ENCODE peak calls at places on chromosomes 3 and 15, in five cellular contexts. F, X, J, U and R are unnamed samples. For H3K4me1, the result is how much of the 10 kb centered on the place peaks cover.

GRCh38 chr3:45560270-45561020 is 34.1 kb upstream of the LIMD1 start:
- DNase-seq in F (peak), X (no peak), J (no peak), U (peak), R (peak)

GRCh38 chr3:133283958-133284807 is 115.7 kb upstream of the BFSP2 start:
- DNase-seq in F (no peak), X (no peak), J (no peak), U (no peak), R (no peak)

GRCh38 chr3:16236030-16236639 is 28.6 kb downstream of the DPH3 start:
- DNase-seq in F (no peak), X (no peak), J (no peak), U (no peak), R (no peak)

GRCh38 chr3:157857461-157857860 is 248.8 kb downstream of the SHOX2 start:
- DNase-seq in F (no peak), X (no peak), J (no peak), U (no peak), R (no peak)

GRCh38 chr15:84671211-84671610 is 13.2 kb upstream of the NMB start:
- DNase-seq in F (no peak), X (no peak), J (no peak), U (no peak), R (no peak)

GRCh38 chr3:56042326-56042951 is 425.8 kb downstream of the ERC2 start:
- DNase-seq in F (no peak), X (no peak), J (no peak), U (no peak), R (no peak)

GRCh38 chr3:129662230-129662629 is 55.8 kb upstream of the PLXND1 start:
- DNase-seq in F (no peak), X (no peak), J (no peak), U (no peak), R (no peak)

GRCh38 chr15:30885814-30886213 is 17.9 kb upstream of the FAN1 start:
- DNase-seq in F (no peak), X (no peak), J (no peak), U (no peak), R (no peak)

GRCh38 chr3:125045965-125046364 is 9.8 kb downstream of the HEG1 start:
- DNase-seq in F (no peak), X (no peak), J (no peak), U (no peak), R (no peak)

GRCh38 chr3:68007621-68008226 is 353.3 kb upstream of the SUCLG2 start:
- DNase-seq in F (no peak), X (no peak), J (peak), U (no peak), R (no peak)

GRCh38 chr15:70741107-70741511 is 22.2 kb downstream of the UACA start:
- DNase-seq in F (peak), X (peak), J (no peak), U (peak), R (peak)

GRCh38 chr15:76286231-76286879 is 24.9 kb downstream of the ETFA start:
- DNase-seq in F (no peak), X (no peak), J (no peak), U (no peak), R (no peak)

GRCh38 chr3:187080799-187081450 is 58.4 kb downstream of the RPL39L start:
- DNase-seq in F (no peak), X (no peak), J (no peak), U (no peak), R (no peak)

GRCh38 chr15:92645051-92645631 is 10.4 kb downstream of the FAM174B start:
- DNase-seq in F (no peak), X (no peak), J (no peak), U (no peak), R (no peak)

GRCh38 chr3:15291589-15292541 is 40.5 kb downstream of the SH3BP5 start:
- DNase-seq in F (peak), X (no peak), J (peak), U (no peak), R (no peak)

GRCh38 chr3:127485396-127486170 is 105.0 kb downstream of the TPRA1 start:
- DNase-seq in F (no peak), X (peak), J (no peak), U (no peak), R (peak)

GRCh38 chr15:95119041-95119440 is 887.7 kb downstream of the MCTP2 start:
- DNase-seq in F (no peak), X (no peak), J (no peak), U (no peak), R (no peak)

GRCh38 chr15:48005077-48005476 is 115.7 kb upstream of the SLC24A5 start:
- DNase-seq in F (no peak), X (no peak), J (no peak), U (no peak), R (no peak)

GRCh38 chr3:116966649-116967048 is 257.1 kb downstream of the TUSC7 start:
- DNase-seq in F (no peak), X (no peak), J (no peak), U (no peak), R (no peak)

GRCh38 chr15:45091581-45091980 is 22.4 kb downstream of the DUOX2 start:
- DNase-seq in F (peak), X (no peak), J (no peak), U (peak), R (no peak)

GRCh38 chr15:73326157-73326556 is 42.6 kb downstream of the HCN4 start:
- DNase-seq in F (peak), X (no peak), J (no peak), U (no peak), R (no peak)

DNA sequence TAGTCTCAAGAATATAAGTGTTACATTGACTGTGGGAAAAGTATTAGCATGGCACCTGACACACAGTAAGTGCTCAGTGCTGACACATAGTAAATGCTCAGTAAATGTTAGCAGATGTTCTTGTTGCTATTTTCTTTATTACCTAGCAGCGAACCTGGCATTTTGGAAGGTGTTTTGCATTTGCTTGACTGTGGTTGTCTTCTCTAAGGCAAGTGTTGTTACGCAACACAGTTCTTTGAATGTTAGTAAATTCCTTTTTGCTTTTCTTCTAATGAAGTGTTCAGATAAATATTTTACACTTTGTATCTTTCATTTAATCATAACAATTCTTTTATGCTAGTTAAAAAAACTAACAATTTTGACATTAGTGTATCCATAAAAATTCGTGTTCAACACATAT is 5.2 kb downstream of the MITF start:
- DNase-seq in F (no peak), X (no peak), J (no peak), U (no peak), R (no peak)
- H3K4me1 ChIP-seq in F (half or more), X (under half), J (under half), U (under half), R (under half)

DNA sequence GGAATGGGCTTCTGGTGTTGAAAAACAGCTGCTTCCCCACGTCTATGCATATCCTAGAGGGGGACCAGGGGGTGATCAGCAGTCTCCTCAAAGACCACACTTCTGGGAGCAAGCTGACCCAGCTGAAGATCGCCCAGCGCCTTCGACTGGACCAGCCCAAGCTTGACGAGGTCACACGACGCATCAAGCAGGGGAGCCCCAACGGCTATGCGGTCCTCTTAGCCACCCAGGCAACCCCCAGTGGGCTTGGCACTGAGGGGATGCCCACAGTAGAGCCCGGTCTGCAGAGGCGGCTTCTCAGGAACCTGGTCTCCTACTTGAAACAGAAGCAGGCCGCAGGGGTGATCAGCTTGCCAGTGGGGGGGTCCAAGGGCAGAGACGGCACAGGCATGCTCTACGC is 2.5 kb downstream of the RBM15B start:
- DNase-seq in F (no peak), X (no peak), J (no peak), U (no peak), R (no peak)
- H3K4me3 ChIP-seq in F (no peak), X (no peak), J (no peak), U (no peak), R (no peak)

GRCh38 chr3:151283387-151283786 is 5.0 kb upstream of the P2RY14 start:
- DNase-seq in F (no peak), X (no peak), J (no peak), U (no peak), R (no peak)
- H3K27ac ChIP-seq in F (no peak), X (no peak), J (no peak), U (no peak), R (peak)

GRCh38 chr3:62100233-62100989 is 272.9 kb downstream of the FEZF2 start:
- DNase-seq in F (no peak), X (no peak), J (no peak), U (no peak), R (no peak)
- H3K4me1 ChIP-seq in F (half or more), X (under half), J (under half), U (under half), R (under half)

DNA sequence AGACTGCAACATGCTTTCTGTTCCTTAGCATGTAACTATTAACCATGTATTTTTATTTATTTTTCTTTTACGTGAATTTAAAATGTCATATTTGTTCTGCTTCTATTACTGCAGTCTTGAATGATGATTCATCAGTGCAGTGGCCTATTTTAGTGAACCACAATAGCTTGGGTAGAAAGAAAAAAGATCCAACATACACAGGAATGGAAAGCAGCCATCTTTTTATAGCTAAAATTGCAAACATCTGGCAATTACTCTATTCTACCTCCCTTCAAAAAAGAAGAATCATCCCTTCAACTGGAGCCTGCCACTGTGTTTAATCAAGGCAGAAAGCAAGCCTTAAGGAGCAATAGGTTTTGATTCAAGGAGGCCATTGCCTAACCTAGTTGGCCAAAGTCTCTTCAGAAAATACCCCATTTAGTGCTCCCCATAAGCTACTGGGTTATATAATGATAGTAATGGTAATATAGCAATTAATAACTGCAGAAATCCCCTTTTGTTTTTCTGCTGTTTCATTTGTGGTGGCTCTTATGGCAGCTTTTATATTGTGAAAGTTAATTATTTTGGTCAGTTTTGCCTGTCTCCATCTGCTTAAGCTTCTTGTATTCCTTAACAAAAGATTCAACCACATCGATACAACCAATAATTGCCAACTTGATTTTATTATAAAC is 267.3 kb downstream of the LPP start:
- DNase-seq in F (no peak), X (no peak), J (no peak), U (no peak), R (no peak)
- H3K4me3 ChIP-seq in F (no peak), X (no peak), J (no peak), U (no peak), R (no peak)

DNA sequence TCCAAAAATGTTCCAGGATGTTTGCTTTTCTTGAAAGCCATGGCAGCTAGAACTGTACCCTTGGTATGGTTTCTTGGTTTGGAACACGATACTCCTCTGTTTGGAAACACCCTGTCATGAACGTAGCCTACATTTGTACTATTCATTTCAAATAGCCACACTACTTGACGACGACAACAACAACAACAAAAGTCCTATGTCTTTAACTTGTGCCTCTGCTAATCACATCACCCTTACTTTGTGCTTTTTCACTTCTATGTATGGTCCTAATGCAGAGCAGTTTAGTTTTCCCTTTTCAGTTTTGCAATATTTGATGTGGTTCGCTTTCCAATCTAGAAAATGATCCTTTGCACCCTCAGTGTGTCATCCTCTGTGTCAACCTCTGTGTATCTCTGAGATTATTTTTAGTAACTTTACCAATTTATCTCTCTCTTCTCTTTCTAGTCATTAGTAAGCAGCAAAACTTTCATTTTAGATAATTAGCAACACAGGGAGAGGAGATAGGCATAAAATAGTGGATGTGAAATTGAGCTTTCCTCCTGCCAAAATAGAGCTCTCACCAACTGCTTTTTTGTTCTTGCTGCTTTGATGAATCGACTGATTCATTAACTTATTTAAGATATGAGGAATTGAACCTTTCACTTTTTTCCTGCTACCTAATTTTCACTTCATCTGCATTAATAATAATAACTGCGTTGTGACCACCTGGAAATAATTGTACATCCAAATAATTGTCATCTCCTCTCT is 44.1 kb upstream of the TP63 start:
- DNase-seq in F (no peak), X (no peak), J (no peak), U (no peak), R (no peak)
- H3K27ac ChIP-seq in F (no peak), X (no peak), J (no peak), U (no peak), R (no peak)

GRCh38 chr3:72309626-72310025 is 524.7 kb upstream of the PROK2 start:
- DNase-seq in F (no peak), X (no peak), J (no peak), U (no peak), R (no peak)

GRCh38 chr3:72303926-72304325 is 519.0 kb upstream of the PROK2 start:
- DNase-seq in F (no peak), X (no peak), J (no peak), U (no peak), R (no peak)

GRCh38 chr3:72306800-72307341 is 521.9 kb upstream of the PROK2 start:
- DNase-seq in F (no peak), X (no peak), J (no peak), U (no peak), R (no peak)

GRCh38 chr3:72310028-72310987 is 525.4 kb upstream of the PROK2 start:
- DNase-seq in F (peak), X (no peak), J (no peak), U (peak), R (peak)

DNA sequence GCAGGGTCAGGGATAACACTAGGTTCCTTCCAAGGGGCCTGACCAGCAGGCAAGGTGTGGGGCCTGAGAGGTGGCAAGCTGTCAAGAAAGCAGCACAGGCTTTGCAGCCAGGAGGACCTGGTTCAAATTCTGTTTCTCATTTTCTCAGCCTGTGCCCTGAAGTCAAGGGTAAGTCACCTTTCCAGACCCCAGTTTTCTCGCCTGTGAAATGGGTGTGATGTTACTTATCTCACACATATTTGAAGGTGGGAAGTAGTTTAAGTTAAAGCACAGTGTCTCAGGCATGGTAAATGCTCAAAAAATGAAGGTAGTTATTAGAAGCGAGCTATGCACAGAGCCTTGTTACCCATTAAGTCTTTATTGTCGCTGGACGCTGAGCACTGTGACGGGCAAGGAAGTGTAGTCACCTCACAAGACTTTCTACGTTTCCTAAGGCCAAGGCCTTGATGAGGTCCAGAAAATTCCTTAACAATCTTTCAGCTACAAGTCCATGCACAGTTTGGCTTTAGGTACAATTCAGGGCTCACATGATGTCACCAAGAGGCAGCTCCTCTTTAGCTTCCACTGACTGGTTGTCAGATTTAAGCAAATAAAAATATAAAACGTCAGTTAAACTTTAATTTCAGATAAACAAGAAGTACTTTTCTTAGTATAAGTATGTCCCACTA is 522.6 kb upstream of the PROK2 start:
- DNase-seq in F (no peak), X (no peak), J (no peak), U (no peak), R (no peak)
- H3K4me1 ChIP-seq in F (under half), X (under half), J (under half), U (under half), R (under half)